ENCODE peak calls at places on chromosomes 2 and 18, in five cellular contexts. P, Z, Y, G and J are unnamed samples.

GRCh38 chr2:203543898-203544328 is 8.8 kb upstream of the RAPH1 start:
- DNase-seq in P (no peak), Z (no peak), Y (no peak), G (no peak), J (no peak)

GRCh38 chr2:171390941-171391516 is 42.8 kb downstream of the METTL8 start:
- DNase-seq in P (peak), Z (no peak), Y (peak), G (no peak), J (no peak)

GRCh38 chr2:162565666-162566065 is 221.7 kb downstream of the GCA start:
- DNase-seq in P (no peak), Z (no peak), Y (no peak), G (no peak), J (no peak)

GRCh38 chr2:75098856-75099255 is 100.5 kb downstream of the TACR1 start:
- DNase-seq in P (peak), Z (peak), Y (peak), G (no peak), J (peak)

GRCh38 chr18:59691046-59691395 is 6.2 kb downstream of the CCBE1 start:
- DNase-seq in P (peak), Z (peak), Y (peak), G (no peak), J (peak)

GRCh38 chr2:14094592-14094991 is 537.9 kb upstream of the LRATD1 start:
- DNase-seq in P (no peak), Z (no peak), Y (no peak), G (no peak), J (no peak)

GRCh38 chr2:84959494-84960156 is 11.3 kb upstream of the KCMF1 start:
- DNase-seq in P (peak), Z (no peak), Y (no peak), G (no peak), J (no peak)

GRCh38 chr2:170509460-170510193 is 205.5 kb upstream of the SP5 start:
- DNase-seq in P (no peak), Z (no peak), Y (peak), G (no peak), J (no peak)

GRCh38 chr2:67572721-67573485 is 175.8 kb downstream of the ETAA1 start:
- DNase-seq in P (no peak), Z (no peak), Y (peak), G (no peak), J (no peak)

GRCh38 chr18:35692866-35693265 is 111.3 kb downstream of the GALNT1 start:
- DNase-seq in P (no peak), Z (no peak), Y (no peak), G (no peak), J (no peak)

GRCh38 chr2:96404446-96405373 is 69.1 kb downstream of the NCAPH start:
- DNase-seq in P (no peak), Z (no peak), Y (no peak), G (peak), J (no peak)

GRCh38 chr2:173354601-173355131 is at the start of gene CDCA7:
- DNase-seq in P (peak), Z (peak), Y (peak), G (peak), J (peak)

GRCh38 chr2:233041722-233042323 is 9.4 kb downstream of the NEU2 start:
- DNase-seq in P (no peak), Z (no peak), Y (no peak), G (no peak), J (no peak)

GRCh38 chr2:210086930-210087329 is 84.3 kb downstream of the KANSL1L start:
- DNase-seq in P (no peak), Z (no peak), Y (no peak), G (no peak), J (no peak)

GRCh38 chr2:182616471-182617393 is 99.3 kb upstream of the DNAJC10 start:
- DNase-seq in P (peak), Z (peak), Y (peak), G (no peak), J (peak)

GRCh38 chr2:17430326-17430725 is 87.9 kb downstream of the RAD51AP2 start:
- DNase-seq in P (no peak), Z (no peak), Y (no peak), G (no peak), J (no peak)

GRCh38 chr18:52216686-52217085 is 123.3 kb upstream of the DCC start:
- DNase-seq in P (no peak), Z (peak), Y (no peak), G (no peak), J (no peak)

GRCh38 chr2:220789961-220790360 is 782.1 kb downstream of the EPHA4 start:
- DNase-seq in P (peak), Z (peak), Y (peak), G (no peak), J (peak)

GRCh38 chr18:65279668-65280305 is 471.0 kb upstream of the CDH7 start:
- DNase-seq in P (no peak), Z (no peak), Y (no peak), G (no peak), J (no peak)

GRCh38 chr2:74922592-74923227 is 35.7 kb upstream of the POLE4 start:
- DNase-seq in P (peak), Z (no peak), Y (no peak), G (no peak), J (no peak)

GRCh38 chr2:149716687-149717086 is 129.1 kb upstream of the MMADHC start:
- DNase-seq in P (no peak), Z (no peak), Y (no peak), G (no peak), J (no peak)

GRCh38 chr18:52670903-52671302 is 330.9 kb downstream of the DCC start:
- DNase-seq in P (no peak), Z (peak), Y (peak), G (no peak), J (no peak)

GRCh38 chr2:203340791-203341487 is 12.7 kb downstream of the ABI2 start:
- DNase-seq in P (peak), Z (peak), Y (peak), G (no peak), J (peak)

GRCh38 chr2:165007162-165007744 is 51.9 kb upstream of the SLC38A11 start:
- DNase-seq in P (no peak), Z (no peak), Y (no peak), G (no peak), J (no peak)

GRCh38 chr2:11446733-11447248 is 19.2 kb downstream of the E2F6 start:
- DNase-seq in P (peak), Z (peak), Y (peak), G (no peak), J (peak)

GRCh38 chr2:182758379-182758778 is 42.3 kb downstream of the DNAJC10 start:
- DNase-seq in P (no peak), Z (no peak), Y (no peak), G (no peak), J (no peak)